ENCODE peak calls at places on chromosome 22, in four cellular contexts. C is psoas muscle, K is esophagus muscularis mucosa, F is endodermal cell. Q is an unnamed sample.

GRCh38 chr22:35868938-35869337 is 151.3 kb downstream of the APOL5 start:
- DNase-seq in C (no peak), K (no peak), F (no peak), Q (no peak)

GRCh38 chr22:36301851-36302250 is 48.9 kb downstream of the APOL1 start:
- DNase-seq in C (no peak), K (no peak), F (no peak), Q (no peak)

GRCh38 chr22:40238425-40239344 is 61.0 kb downstream of the TNRC6B start:
- DNase-seq in C (no peak), K (no peak), F (no peak), Q (no peak)

GRCh38 chr22:39738746-39739145 is 154.8 kb downstream of the ENTHD1 start:
- DNase-seq in C (no peak), K (no peak), F (no peak), Q (no peak)

GRCh38 chr22:25061605-25062377 is 109.3 kb downstream of the KIAA1671 start:
- DNase-seq in C (no peak), K (no peak), F (no peak), Q (no peak)

GRCh38 chr22:19547620-19548019 is 23.4 kb upstream of the CLDN5 start:
- DNase-seq in C (no peak), K (no peak), F (no peak), Q (no peak)

GRCh38 chr22:20304646-20305045 is 15.2 kb downstream of the DGCR6L start:
- DNase-seq in C (no peak), K (no peak), F (no peak), Q (no peak)

GRCh38 chr22:39663751-39664150 is 93.2 kb downstream of the CACNA1I start:
- DNase-seq in C (no peak), K (no peak), F (peak; percentile 69), Q (no peak)

GRCh38 chr22:19105456-19105855 is 16.8 kb downstream of the DGCR2 start:
- DNase-seq in C (peak; percentile 55), K (no peak), F (no peak), Q (no peak)

GRCh38 chr22:37476389-37477329 is 9.5 kb downstream of the MFNG start:
- DNase-seq in C (no peak), K (no peak), F (no peak), Q (no peak)

GRCh38 chr22:40180403-40180802 is 2.7 kb downstream of the TNRC6B start:
- DNase-seq in C (no peak), K (no peak), F (no peak), Q (no peak)

GRCh38 chr22:31333648-31334047 is 12.5 kb downstream of the PATZ1 start:
- DNase-seq in C (no peak), K (no peak), F (no peak), Q (no peak)

GRCh38 chr22:32079110-32080089 is 36.3 kb downstream of the SLC5A1 start:
- DNase-seq in C (no peak), K (peak; percentile 66), F (peak; percentile 69), Q (no peak)

GRCh38 chr22:38347181-38347943 is 30.1 kb upstream of the CSNK1E start:
- DNase-seq in C (no peak), K (peak; percentile 81), F (peak; percentile 56), Q (no peak)

GRCh38 chr22:38731703-38732161 is 24.1 kb downstream of the SUN2 start:
- DNase-seq in C (peak; percentile 53), K (no peak), F (no peak), Q (no peak)

GRCh38 chr22:42269407-42270177 is 861 bp downstream of the TCF20 start:
- DNase-seq in C (peak; percentile 60), K (no peak), F (peak; percentile 92), Q (peak; percentile 74)

GRCh38 chr22:19707347-19708322 is 6.7 kb upstream of the SEPTIN5 start:
- DNase-seq in C (peak; percentile 48), K (no peak), F (peak; percentile 51), Q (no peak)

GRCh38 chr22:41524809-41525449 is 19.3 kb downstream of the POLR3H start:
- DNase-seq in C (no peak), K (no peak), F (peak; percentile 72), Q (no peak)

GRCh38 chr22:23754980-23755636 is 883 bp upstream of the VPREB3 start:
- DNase-seq in C (no peak), K (no peak), F (no peak), Q (no peak)

GRCh38 chr22:20930004-20930403 is 12.8 kb downstream of the CRKL start:
- DNase-seq in C (no peak), K (no peak), F (no peak), Q (no peak)

GRCh38 chr22:25134028-25134427 is 65.6 kb upstream of the CRYBB3 start:
- DNase-seq in C (no peak), K (no peak), F (no peak), Q (no peak)

GRCh38 chr22:24208012-24208749 is 26.9 kb downstream of the SUSD2 start:
- DNase-seq in C (peak; percentile 55), K (no peak), F (no peak), Q (peak; percentile 64)

GRCh38 chr22:19004471-19004870 is 68.4 kb upstream of the PRODH start:
- DNase-seq in C (no peak), K (no peak), F (no peak), Q (no peak)

GRCh38 chr22:38490915-38491314 is 15.2 kb downstream of the DDX17 start:
- DNase-seq in C (no peak), K (no peak), F (no peak), Q (no peak)

GRCh38 chr22:18152519-18152918 is 2.5 kb downstream of the USP18 start:
- DNase-seq in C (no peak), K (no peak), F (no peak), Q (no peak)

GRCh38 chr22:24741769-24742168 is 32.8 kb downstream of the PIWIL3 start:
- DNase-seq in C (no peak), K (no peak), F (no peak), Q (no peak)

GRCh38 chr22:23273445-23274145 is 93.3 kb downstream of the BCR start:
- DNase-seq in C (no peak), K (no peak), F (no peak), Q (no peak)

GRCh38 chr22:20565079-20565734 is 57.8 kb downstream of the MED15 start:
- DNase-seq in C (peak; percentile 37), K (no peak), F (no peak), Q (no peak)

GRCh38 chr22:17366830-17367229 is 2.4 kb upstream of the CECR2 start:
- DNase-seq in C (peak; percentile 75), K (no peak), F (peak; percentile 94), Q (no peak)

GRCh38 chr22:39653787-39654077 is 83.2 kb downstream of the CACNA1I start:
- DNase-seq in C (no peak), K (no peak), F (no peak), Q (no peak)

GRCh38 chr22:38083931-38084631 is at the start of gene SLC16A8:
- DNase-seq in C (no peak), K (no peak), F (peak; percentile 75), Q (peak; percentile 61)

GRCh38 chr22:17972385-17973181 is 51.8 kb downstream of the MICAL3 start:
- DNase-seq in C (peak; percentile 74), K (no peak), F (no peak), Q (no peak)

GRCh38 chr22:42316988-42317387 is 46.5 kb upstream of the TCF20 start:
- DNase-seq in C (no peak), K (no peak), F (no peak), Q (no peak)

GRCh38 chr22:22462813-22463567 is 45.6 kb downstream of the ZNF280B start:
- DNase-seq in C (no peak), K (no peak), F (no peak), Q (no peak)

GRCh38 chr22:25359601-25360261 is 140.3 kb downstream of the CRYBB2 start:
- DNase-seq in C (no peak), K (no peak), F (no peak), Q (no peak)

GRCh38 chr22:38715176-38715764 is 9.5 kb downstream of the GTPBP1 start:
- DNase-seq in C (no peak), K (no peak), F (no peak), Q (peak; percentile 44)

DNA sequence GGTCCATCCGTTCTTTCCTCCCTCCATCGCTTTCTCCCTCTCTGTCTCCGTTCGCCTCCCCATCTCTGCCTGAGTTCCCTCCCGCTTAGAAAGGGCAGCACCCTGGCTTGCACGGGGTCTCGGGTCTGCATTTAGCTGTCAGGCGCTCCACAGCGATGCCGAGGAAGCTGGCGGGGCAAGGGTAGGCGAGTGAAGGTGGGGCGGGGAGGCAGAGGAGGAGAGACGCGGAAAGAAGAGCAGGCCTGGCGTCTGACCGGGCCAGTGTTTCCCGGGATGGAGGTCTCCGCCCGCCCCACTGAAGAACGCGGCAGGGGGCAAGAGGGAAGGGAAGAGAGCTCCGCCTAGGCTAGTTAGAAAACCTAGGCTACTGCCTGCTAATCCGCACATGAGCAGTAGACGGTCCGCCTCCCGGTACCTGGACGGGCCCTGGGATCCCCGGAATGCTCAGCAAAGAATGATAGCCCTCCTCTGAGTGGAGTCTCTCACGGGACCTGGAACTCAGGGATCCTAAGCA is 3922.5 kb upstream of the OR11H1 start:
- DNase-seq in C (peak; percentile 52), K (peak; percentile 92), F (no peak), Q (peak; percentile 84)
- H3K9me3 ChIP-seq in C (no peaks in the 10 kb centered on the region), K (peaks cover 46% of the 10 kb centered on the region), F (peaks cover 62% of the 10 kb centered on the region), Q (no peaks in the 10 kb centered on the region)

GRCh38 chr22:43976861-43977795 is 21.9 kb downstream of the SAMM50 start:
- DNase-seq in C (no peak), K (no peak), F (no peak), Q (no peak)
- TF ChIP-seq CTCF in C (no peak), K (no peak), F (peak; percentile 30), Q (no peak)

DNA sequence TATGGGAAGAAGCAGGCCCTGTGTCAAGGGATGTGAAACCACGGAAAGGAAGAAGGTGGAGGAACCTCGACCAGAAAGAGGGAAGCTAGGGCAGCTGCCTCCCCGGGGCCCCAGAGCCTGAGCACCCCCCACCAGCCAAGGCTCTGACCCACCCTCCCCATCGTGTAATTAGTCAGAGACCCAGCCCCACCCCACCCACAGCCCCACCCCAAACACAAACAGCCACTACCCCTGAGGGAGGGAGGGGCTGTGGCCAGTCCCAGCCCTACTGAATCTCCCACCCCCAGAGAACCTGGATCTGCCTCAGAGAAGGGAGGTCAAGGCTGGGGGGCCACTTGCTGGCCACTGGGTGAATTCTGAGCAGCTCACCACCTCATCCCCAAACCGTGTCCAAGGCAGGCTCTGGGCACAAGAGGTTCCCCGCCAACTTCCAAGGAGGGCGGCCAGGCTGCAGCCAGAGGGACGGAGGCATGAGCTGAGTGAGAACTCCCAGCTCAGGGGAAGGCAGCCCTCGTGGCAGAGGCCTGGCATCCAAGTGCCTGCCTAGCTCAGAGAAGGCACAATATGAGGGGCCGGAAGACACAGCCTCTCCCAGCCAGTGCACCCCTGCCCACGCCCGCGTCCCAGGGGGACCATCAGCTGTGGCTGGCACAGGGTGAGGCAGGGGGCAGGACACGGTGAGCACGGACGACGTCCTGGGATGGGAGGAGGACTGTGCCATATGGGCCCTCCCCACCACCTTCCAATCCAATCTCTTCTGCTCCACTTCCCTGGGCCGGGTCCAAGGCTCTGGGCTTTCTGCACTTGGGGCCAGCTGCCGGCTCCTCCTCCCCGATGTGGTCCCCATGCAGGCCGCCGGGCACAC is 2.7 kb downstream of the PLXNB2 start:
- DNase-seq in C (no peak), K (no peak), F (no peak), Q (no peak)
- H3K4me1 ChIP-seq in C (peaks cover 46% of the 10 kb centered on the region), K (peaks cover 95% of the 10 kb centered on the region), F (peaks cover 3% of the 10 kb centered on the region), Q (peaks cover 84% of the 10 kb centered on the region)

GRCh38 chr22:48141301-48141700 is 1378.9 kb downstream of the TBC1D22A start:
- DNase-seq in C (no peak), K (no peak), F (no peak), Q (no peak)

GRCh38 chr22:48138855-48139254 is 1376.4 kb downstream of the TBC1D22A start:
- DNase-seq in C (no peak), K (no peak), F (no peak), Q (no peak)

GRCh38 chr22:48140261-48140660 is 1377.8 kb downstream of the TBC1D22A start:
- DNase-seq in C (no peak), K (no peak), F (no peak), Q (no peak)

GRCh38 chr22:48138427-48138826 is 1376.0 kb downstream of the TBC1D22A start:
- DNase-seq in C (no peak), K (no peak), F (no peak), Q (no peak)

GRCh38 chr22:48139776-48140175 is 1377.3 kb downstream of the TBC1D22A start:
- DNase-seq in C (no peak), K (no peak), F (no peak), Q (no peak)
- H3K9me3 ChIP-seq in C (no peaks in the 10 kb centered on the region), K (no peaks in the 10 kb centered on the region), F (peaks cover 2% of the 10 kb centered on the region), Q (no peaks in the 10 kb centered on the region)